ENCODE peak calls at places on chromosomes 12 and 14, in eight cellular contexts. A is stomach, T is uterus, Z is NB4, J is body of pancreas, H is vagina, Y is H54, D is heart left ventricle. N is an unnamed sample.
A peak's percentile ranks its signal among the peaks of the same experiment; 100 is the strongest.

GRCh38 chr12:128509170-128509569 is 242.2 kb downstream of the TMEM132C start:
- DNase-seq in A (no peak), T (no peak), Z (no peak), J (no peak), H (no peak), Y (no peak), D (no peak), N (no peak)

GRCh38 chr14:22382955-22383354 is 206.1 kb downstream of the DAD1 start:
- DNase-seq in A (no peak), T (no peak), Z (no peak), J (no peak), H (no peak), Y (no peak), D (no peak), N (no peak)

GRCh38 chr12:49529409-49529808 is 9.4 kb upstream of the KCNH3 start:
- DNase-seq in A (no peak), T (no peak), Z (peak; percentile 83), J (no peak), H (no peak), Y (no peak), D (no peak), N (no peak)

GRCh38 chr12:93785262-93786010 is 108.3 kb downstream of the CRADD start:
- DNase-seq in A (no peak), T (peak; percentile 38), Z (peak; percentile 20), J (peak; percentile 43), H (no peak), Y (no peak), D (peak; percentile 78), N (no peak)

GRCh38 chr12:129049917-129050316 is 196.6 kb downstream of the GLT1D1 start:
- DNase-seq in A (no peak), T (no peak), Z (peak; percentile 68), J (no peak), H (no peak), Y (no peak), D (no peak), N (no peak)

GRCh38 chr12:67274186-67274585 is 5.0 kb downstream of the CAND1 start:
- DNase-seq in A (no peak), T (no peak), Z (no peak), J (no peak), H (no peak), Y (no peak), D (no peak), N (no peak)

GRCh38 chr12:5272061-5272820 is 159.7 kb upstream of the NTF3 start:
- DNase-seq in A (no peak), T (no peak), Z (no peak), J (no peak), H (no peak), Y (no peak), D (no peak), N (no peak)

GRCh38 chr14:50363734-50364113 is 33.0 kb downstream of the CDKL1 start:
- DNase-seq in A (no peak), T (no peak), Z (peak; percentile 80), J (no peak), H (no peak), Y (no peak), D (no peak), N (no peak)

GRCh38 chr12:21627924-21628323 is 23.3 kb upstream of the GYS2 start:
- DNase-seq in A (no peak), T (no peak), Z (no peak), J (peak; percentile 36), H (no peak), Y (no peak), D (peak; percentile 69), N (no peak)

GRCh38 chr12:47014474-47014873 is 64.9 kb upstream of the PCED1B start:
- DNase-seq in A (no peak), T (no peak), Z (no peak), J (no peak), H (no peak), Y (peak; percentile 4), D (no peak), N (no peak)

GRCh38 chr12:124445121-124445718 is 122.2 kb downstream of the NCOR2 start:
- DNase-seq in A (no peak), T (no peak), Z (no peak), J (no peak), H (no peak), Y (no peak), D (no peak), N (no peak)

GRCh38 chr12:13436182-13436581 is 239.7 kb downstream of the EMP1 start:
- DNase-seq in A (no peak), T (no peak), Z (no peak), J (no peak), H (no peak), Y (no peak), D (no peak), N (no peak)

DNA sequence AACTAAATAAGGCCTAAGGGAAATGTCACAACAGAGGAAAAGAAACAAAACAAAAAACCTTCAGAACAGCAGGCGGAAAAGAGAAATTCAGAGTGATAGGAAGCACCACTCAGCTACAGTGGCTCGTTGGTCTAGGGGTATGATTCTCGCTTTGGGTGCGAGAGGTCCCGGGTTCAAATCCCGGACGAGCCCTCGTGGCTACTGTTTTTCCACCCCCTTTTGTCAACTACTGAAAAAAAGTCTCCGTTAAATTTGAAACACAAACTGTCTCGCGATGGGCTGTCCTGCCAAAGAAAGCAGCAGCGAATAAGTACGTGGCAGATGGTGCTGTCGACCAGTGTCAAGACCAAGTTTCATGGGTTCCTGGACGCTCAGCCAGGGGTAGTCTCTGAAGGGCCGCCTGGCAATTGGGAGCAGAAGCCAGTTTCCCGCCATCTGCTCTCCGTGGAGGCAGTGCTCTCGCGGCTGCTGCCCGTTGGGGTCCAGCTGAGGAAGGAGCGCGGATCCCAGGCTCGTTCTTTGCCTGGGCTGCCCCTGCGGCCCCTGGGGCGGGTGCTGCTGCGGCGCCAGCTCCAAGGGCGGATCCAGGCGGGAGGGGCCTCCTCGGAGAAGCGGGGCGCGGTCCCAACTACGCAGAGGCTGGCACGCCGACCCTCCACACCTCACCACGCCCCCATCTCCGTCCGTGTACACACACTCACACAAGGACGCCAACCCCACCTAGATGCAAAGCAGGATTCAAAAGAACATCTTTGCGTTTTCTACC is at the start of gene RNASE4:
- DNase-seq in A (peak; percentile 92), T (peak; percentile 85), Z (peak; percentile 87), J (peak; percentile 86), H (no peak), Y (no peak), D (peak; percentile 80), N (peak; percentile 93)
- TF ChIP-seq POLR2A in A (no peak), T (peak; percentile 73), Z (peak; percentile 25), J (peak; percentile 81), H (no peak), Y (peak; percentile 53), D (no peak), N (peak; percentile 64)

GRCh38 chr12:56900583-56900982 is 33.6 kb downstream of the SDR9C7 start:
- DNase-seq in A (no peak), T (no peak), Z (no peak), J (no peak), H (no peak), Y (peak; percentile 78), D (no peak), N (no peak)
- TF ChIP-seq POLR2A in A (no peak), T (no peak), Z (no peak), J (no peak), H (no peak), Y (no peak), D (no peak), N (no peak)

DNA sequence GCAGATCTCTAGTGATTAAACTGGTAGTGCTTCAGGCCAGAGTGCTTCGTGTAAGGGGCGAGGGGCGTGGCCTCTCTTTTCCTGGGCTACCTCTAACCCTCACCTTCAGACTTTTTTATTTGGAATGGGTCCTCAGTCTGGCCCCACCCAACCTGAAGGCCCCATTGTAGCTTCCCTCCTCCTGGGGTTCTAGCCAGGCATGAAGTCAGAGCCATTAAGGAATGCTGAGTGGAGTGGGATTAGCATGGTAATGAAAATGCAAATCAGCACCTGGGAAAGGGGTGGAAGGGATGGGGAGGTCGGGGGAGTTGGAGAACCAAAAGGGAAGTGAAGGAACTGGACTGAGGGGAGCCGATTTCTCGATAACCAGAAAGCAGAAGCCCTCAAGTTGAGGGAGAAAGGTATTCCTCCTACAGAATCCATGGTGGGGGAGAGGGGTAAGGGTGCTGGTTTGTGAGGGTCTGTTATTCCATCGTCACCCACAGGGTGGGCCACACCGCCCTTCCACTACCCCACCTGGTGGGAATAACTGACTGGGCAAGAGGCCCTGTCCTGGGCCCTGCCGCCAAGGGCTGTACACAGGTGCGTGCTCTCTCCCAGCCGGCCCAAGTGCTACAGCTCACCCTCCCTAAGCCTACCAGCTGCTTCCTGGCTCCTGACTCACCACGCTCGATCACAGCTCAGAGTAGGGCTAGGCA is 14.1 kb downstream of the ZFHX2 start:
- DNase-seq in A (no peak), T (no peak), Z (no peak), J (no peak), H (no peak), Y (peak; percentile 58), D (no peak), N (no peak)
- TF ChIP-seq POLR2A in A (no peak), T (no peak), Z (no peak), J (no peak), H (no peak), Y (no peak), D (no peak), N (no peak)

DNA sequence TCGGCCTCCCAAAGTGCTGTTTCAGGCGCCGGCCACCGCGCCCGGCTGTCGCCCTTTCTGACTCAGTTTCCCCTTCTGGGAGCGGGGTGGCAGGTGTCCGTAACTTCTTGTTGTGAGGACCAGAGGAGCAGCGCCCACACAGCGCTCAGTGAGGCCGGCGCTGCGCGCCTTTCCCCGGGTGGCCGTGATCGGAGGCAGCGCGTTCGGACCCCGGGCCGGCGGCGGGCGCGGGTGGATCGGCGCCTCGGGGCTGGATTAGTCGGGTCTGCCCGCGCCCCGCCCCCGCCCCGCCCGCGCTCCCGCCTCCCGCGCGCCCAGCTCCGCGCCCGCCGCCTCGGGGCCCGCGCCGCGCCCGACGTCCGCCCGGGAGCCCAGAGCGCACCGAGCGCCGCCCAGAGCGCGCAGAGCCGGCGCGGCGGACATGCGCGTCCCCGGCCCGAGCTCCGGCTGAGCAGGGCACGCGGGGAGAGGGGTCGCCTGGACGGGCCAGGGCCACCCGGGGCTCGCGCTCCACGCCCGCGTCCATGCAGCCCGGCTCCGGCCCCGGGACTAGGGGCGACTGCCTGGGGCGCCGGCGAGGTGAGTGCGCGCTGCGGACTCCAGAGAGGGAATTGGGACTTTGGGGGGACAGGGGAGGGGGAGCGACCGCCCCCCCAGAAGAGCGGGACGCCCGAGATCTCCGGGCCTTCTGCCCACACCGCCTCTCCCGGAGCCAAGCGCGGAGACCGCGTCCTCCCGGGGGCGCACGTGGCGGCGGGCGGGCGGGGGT is 50.5 kb downstream of the LRCOL1 start:
- DNase-seq in A (peak; percentile 49), T (peak; percentile 42), Z (peak; percentile 87), J (peak; percentile 45), H (no peak), Y (peak; percentile 88), D (no peak), N (no peak)
- TF ChIP-seq POLR2A in A (no peak), T (peak; percentile 17), Z (peak; percentile 71), J (no peak), H (no peak), Y (peak; percentile 39), D (no peak), N (no peak)

DNA sequence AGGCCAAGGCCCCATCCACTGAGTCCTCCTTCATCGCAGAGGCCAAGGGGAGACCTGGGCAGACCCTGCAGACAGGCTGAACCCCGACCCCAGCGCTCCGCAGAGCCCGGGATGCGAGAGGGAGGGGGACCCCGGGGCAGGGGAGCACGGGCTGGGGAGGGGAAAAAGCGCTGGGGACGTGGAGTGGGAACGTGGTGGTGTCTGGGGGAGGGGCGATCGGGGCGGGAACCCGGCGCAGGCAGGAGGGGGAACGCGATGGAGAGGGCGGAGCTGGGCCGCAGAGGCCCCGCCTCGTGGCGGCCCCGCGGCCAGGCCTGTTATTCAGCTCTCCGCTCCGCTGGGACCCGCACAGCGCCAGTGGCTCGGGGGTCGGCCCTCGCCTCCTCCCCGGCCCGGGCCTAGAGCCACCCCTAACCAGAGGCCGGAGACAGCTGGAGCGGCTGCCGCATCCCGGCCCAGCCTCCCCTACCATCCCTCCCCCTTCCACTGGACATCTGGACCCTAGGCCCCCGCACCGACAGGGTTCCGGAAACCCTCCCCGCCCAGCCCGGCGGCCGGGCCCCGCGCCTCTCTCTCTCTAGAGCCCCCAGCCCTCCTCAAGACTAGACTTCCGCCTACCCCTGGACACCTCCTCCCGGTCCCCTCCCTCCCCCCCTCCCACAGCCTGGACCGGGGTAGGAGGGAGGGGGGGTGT is at the start of gene ARHGEF25:
- DNase-seq in A (peak; percentile 53), T (peak; percentile 88), Z (no peak), J (peak; percentile 71), H (no peak), Y (peak; percentile 89), D (peak; percentile 87), N (peak; percentile 49)
- TF ChIP-seq POLR2A in A (no peak), T (peak; percentile 80), Z (no peak), J (peak; percentile 49), H (no peak), Y (no peak), D (no peak), N (peak; percentile 52)